ENCODE peak calls at places on chromosomes 6 and 20, in eight cellular contexts. D, T, I, J, Q, B, W and H are unnamed samples.

GRCh38 chr6:166307981-166308768 is at the start of gene PRR18:
- DNase-seq in D (peak), T (no peak), I (no peak), J (peak), Q (no peak), B (no peak), W (no peak), H (no peak)

GRCh38 chr6:144248003-144248402 is 37.1 kb upstream of the UTRN start:
- DNase-seq in D (no peak), T (no peak), I (no peak), J (peak), Q (no peak), B (no peak), W (no peak), H (no peak)

GRCh38 chr6:155309150-155309549 is 5.1 kb downstream of the TFB1M start:
- DNase-seq in D (no peak), T (no peak), I (no peak), J (no peak), Q (no peak), B (no peak), W (no peak), H (no peak)

GRCh38 chr6:110873981-110874879 is at the start of gene AMD1:
- DNase-seq in D (peak), T (peak), I (peak), J (peak), Q (peak), B (peak), W (peak), H (peak)

GRCh38 chr6:147553099-147553498 is 44.6 kb downstream of the SAMD5 start:
- DNase-seq in D (no peak), T (no peak), I (no peak), J (no peak), Q (no peak), B (no peak), W (no peak), H (no peak)

GRCh38 chr20:57856658-57857057 is 146.8 kb upstream of the PMEPA1 start:
- DNase-seq in D (no peak), T (no peak), I (no peak), J (no peak), Q (no peak), B (no peak), W (no peak), H (peak)

GRCh38 chr6:70763754-70764153 is 96.1 kb downstream of the SMAP1 start:
- DNase-seq in D (no peak), T (no peak), I (no peak), J (peak), Q (peak), B (peak), W (no peak), H (no peak)

GRCh38 chr6:43992783-43993505 is 134.3 kb downstream of the MRPL14 start:
- DNase-seq in D (no peak), T (peak), I (peak), J (no peak), Q (no peak), B (no peak), W (no peak), H (no peak)

GRCh38 chr6:126077810-126078791 is 91.8 kb downstream of the TRMT11 start:
- DNase-seq in D (no peak), T (no peak), I (no peak), J (no peak), Q (no peak), B (no peak), W (no peak), H (peak)

GRCh38 chr6:120129228-120129627 is 779.7 kb upstream of the MAN1A1 start:
- DNase-seq in D (no peak), T (no peak), I (no peak), J (no peak), Q (no peak), B (no peak), W (no peak), H (no peak)

GRCh38 chr6:30470968-30471367 is 18.3 kb upstream of the HLA-E start:
- DNase-seq in D (no peak), T (no peak), I (no peak), J (no peak), Q (no peak), B (no peak), W (no peak), H (no peak)

GRCh38 chr20:13613917-13614316 is 24.8 kb downstream of the TASP1 start:
- DNase-seq in D (no peak), T (no peak), I (no peak), J (no peak), Q (no peak), B (no peak), W (no peak), H (no peak)

GRCh38 chr6:93416575-93417420 is 2.6 kb downstream of the EPHA7 start:
- DNase-seq in D (peak), T (no peak), I (peak), J (peak), Q (no peak), B (no peak), W (no peak), H (peak)

GRCh38 chr6:127971945-127972391 is 71.1 kb upstream of the THEMIS start:
- DNase-seq in D (no peak), T (no peak), I (no peak), J (peak), Q (peak), B (peak), W (peak), H (no peak)

GRCh38 chr6:133959667-133960368 is 6.8 kb downstream of the TBPL1 start:
- DNase-seq in D (no peak), T (no peak), I (no peak), J (no peak), Q (no peak), B (no peak), W (no peak), H (no peak)

GRCh38 chr6:116665464-116665863 is 3.1 kb downstream of the ZUP1 start:
- DNase-seq in D (no peak), T (no peak), I (no peak), J (no peak), Q (no peak), B (no peak), W (no peak), H (no peak)

GRCh38 chr6:135909737-135910387 is 58.4 kb downstream of the PDE7B start:
- DNase-seq in D (peak), T (peak), I (no peak), J (peak), Q (peak), B (peak), W (peak), H (peak)

GRCh38 chr6:163490826-163491577 is 76.5 kb downstream of the QKI start:
- DNase-seq in D (no peak), T (peak), I (peak), J (no peak), Q (peak), B (peak), W (no peak), H (peak)

GRCh38 chr6:166904101-166904746 is 52.1 kb downstream of the RNASET2 start:
- DNase-seq in D (no peak), T (no peak), I (no peak), J (peak), Q (no peak), B (peak), W (no peak), H (no peak)

GRCh38 chr6:24458937-24459336 is 30.4 kb downstream of the GPLD1 start:
- DNase-seq in D (no peak), T (no peak), I (no peak), J (no peak), Q (peak), B (no peak), W (no peak), H (no peak)

GRCh38 chr20:38153011-38153329 is 12.1 kb downstream of the TGM2 start:
- DNase-seq in D (no peak), T (no peak), I (no peak), J (no peak), Q (no peak), B (peak), W (no peak), H (no peak)

GRCh38 chr20:24600012-24600411 is 130.6 kb downstream of the SYNDIG1 start:
- DNase-seq in D (no peak), T (no peak), I (no peak), J (no peak), Q (no peak), B (no peak), W (no peak), H (no peak)

GRCh38 chr20:38751360-38751976 is 3.2 kb downstream of the ACTR5 start:
- DNase-seq in D (no peak), T (no peak), I (no peak), J (no peak), Q (peak), B (peak), W (no peak), H (peak)

GRCh38 chr6:123316733-123317323 is 319.9 kb downstream of the TRDN start:
- DNase-seq in D (no peak), T (no peak), I (no peak), J (peak), Q (peak), B (no peak), W (no peak), H (no peak)

GRCh38 chr20:62887147-62887859 is 25.7 kb upstream of the TCFL5 start:
- DNase-seq in D (no peak), T (peak), I (no peak), J (no peak), Q (peak), B (peak), W (peak), H (peak)

GRCh38 chr6:16333580-16333979 is 95.2 kb downstream of the GMPR start:
- DNase-seq in D (no peak), T (no peak), I (no peak), J (peak), Q (peak), B (no peak), W (no peak), H (no peak)

GRCh38 chr6:128235556-128235955 is 284.8 kb downstream of the PTPRK start:
- DNase-seq in D (no peak), T (no peak), I (no peak), J (no peak), Q (peak), B (peak), W (no peak), H (no peak)

GRCh38 chr6:25745836-25746235 is 8.7 kb upstream of the SLC17A4 start:
- DNase-seq in D (no peak), T (no peak), I (no peak), J (no peak), Q (no peak), B (no peak), W (no peak), H (no peak)

GRCh38 chr6:120869397-120869796 is 464.9 kb downstream of the TBC1D32 start:
- DNase-seq in D (peak), T (no peak), I (no peak), J (peak), Q (peak), B (peak), W (no peak), H (no peak)

GRCh38 chr6:134936927-134937326 is 13.0 kb downstream of the ALDH8A1 start:
- DNase-seq in D (no peak), T (no peak), I (no peak), J (no peak), Q (peak), B (no peak), W (no peak), H (no peak)

GRCh38 chr6:36679043-36679821 is 718 bp downstream of the CDKN1A start:
- DNase-seq in D (peak), T (peak), I (peak), J (peak), Q (no peak), B (no peak), W (no peak), H (peak)

GRCh38 chr6:107812370-107812769 is 11.7 kb downstream of the SCML4 start:
- DNase-seq in D (no peak), T (no peak), I (no peak), J (no peak), Q (no peak), B (no peak), W (no peak), H (no peak)

GRCh38 chr20:32830437-32830836 is 10.7 kb downstream of the MAPRE1 start:
- DNase-seq in D (no peak), T (no peak), I (no peak), J (no peak), Q (no peak), B (peak), W (no peak), H (no peak)

GRCh38 chr20:22586645-22587310 is 2.4 kb upstream of the FOXA2 start:
- DNase-seq in D (peak), T (peak), I (no peak), J (peak), Q (no peak), B (no peak), W (no peak), H (no peak)